ENCODE peak calls at places on chromosome 14, in five cellular contexts. L is stomach, H is gastrocnemius medialis, M is IMR-90, I is pancreas. D is an unnamed sample. For H3K4me1, the result is how much of the 10 kb centered on the place peaks cover.

GRCh38 chr14:87133073-87133815 is 859.7 kb downstream of the GALC start:
- DNase-seq in I (no peak), L (no peak), M (peak), H (peak), D (peak)

GRCh38 chr14:100449225-100449987 is 126.3 kb downstream of the SLC25A47 start:
- DNase-seq in H (no peak), M (no peak), L (no peak), I (no peak), D (no peak)

GRCh38 chr14:100762089-100762515 is 35.4 kb downstream of the DLK1 start:
- DNase-seq in L (no peak), I (no peak), M (peak), H (no peak), D (no peak)

GRCh38 chr14:31207287-31207745 is 277 bp downstream of the HECTD1 start:
- DNase-seq in M (no peak), H (peak), I (no peak), L (no peak), D (no peak)

GRCh38 chr14:42855159-42855558 is 1248.5 kb downstream of the LRFN5 start:
- DNase-seq in I (no peak), M (peak), H (no peak), L (no peak), D (no peak)

GRCh38 chr14:100539319-100539645 is 47.9 kb downstream of the BEGAIN start:
- DNase-seq in I (no peak), M (no peak), H (no peak), L (no peak), D (no peak)

GRCh38 chr14:24876996-24877395 is 173.0 kb downstream of the STXBP6 start:
- DNase-seq in L (no peak), M (no peak), I (no peak), H (no peak), D (no peak)

GRCh38 chr14:21894003-21894897 is 220.6 kb upstream of the OR4E1 start:
- DNase-seq in I (no peak), H (no peak), L (peak), M (no peak), D (no peak)

GRCh38 chr14:75825147-75825592 is 156.6 kb downstream of the TGFB3 start:
- DNase-seq in M (no peak), L (no peak), I (no peak), H (no peak), D (no peak)

GRCh38 chr14:34212172-34212571 is 249.9 kb downstream of the SPTSSA start:
- DNase-seq in I (no peak), H (no peak), M (no peak), L (no peak), D (no peak)

GRCh38 chr14:34205799-34206198 is 254.9 kb upstream of the EGLN3 start:
- DNase-seq in L (no peak), H (no peak), I (no peak), M (no peak), D (no peak)

GRCh38 chr14:34211732-34212131 is 250.3 kb downstream of the SPTSSA start:
- DNase-seq in I (no peak), M (no peak), H (no peak), L (no peak), D (no peak)

GRCh38 chr14:34204774-34205173 is 253.9 kb upstream of the EGLN3 start:
- DNase-seq in I (no peak), L (no peak), H (no peak), M (no peak), D (no peak)

GRCh38 chr14:34208532-34208931 is 253.5 kb downstream of the SPTSSA start:
- DNase-seq in L (no peak), I (no peak), H (no peak), M (no peak), D (no peak)
- H3K4me1 ChIP-seq in L (under half), I (under half), H (under half), M (under half), D (under half)

DNA sequence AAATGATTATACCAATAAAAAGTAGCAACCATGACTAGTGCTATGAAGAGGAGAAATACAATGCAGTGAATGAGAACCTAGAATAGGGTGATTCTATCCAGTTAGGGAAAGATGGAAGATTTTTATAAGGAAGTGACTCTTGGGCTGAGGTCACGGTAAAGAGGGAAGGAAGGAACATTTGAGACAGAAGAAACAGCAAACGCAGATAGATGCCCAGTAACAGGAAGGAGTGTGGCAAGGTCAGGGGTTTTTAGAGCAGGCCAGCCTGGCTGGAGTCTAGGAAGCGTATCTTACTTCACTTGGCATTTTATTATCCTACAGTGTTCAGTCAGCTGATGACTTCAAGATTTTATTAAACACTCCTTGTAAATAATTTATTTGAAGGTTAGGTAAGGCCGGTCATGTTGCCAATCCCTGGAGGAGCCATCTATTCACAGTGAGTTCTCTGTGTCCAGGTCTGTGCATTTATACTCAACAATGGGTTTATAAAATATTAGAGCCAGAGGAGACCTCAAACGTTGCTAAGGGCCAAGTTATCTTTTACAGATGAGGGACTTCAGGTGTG is 170.6 kb downstream of the PRKCH start:
- DNase-seq in H (peak), M (no peak), I (no peak), L (no peak), D (no peak)
- H3K27ac ChIP-seq in H (no peak), M (no peak), I (peak), L (peak), D (peak)

GRCh38 chr14:20418501-20418909 is 5.2 kb upstream of the TEP1 start:
- DNase-seq in I (no peak), M (no peak), L (peak), H (no peak), D (no peak)

GRCh38 chr14:20413785-20414117 is 450 bp upstream of the TEP1 start:
- DNase-seq in L (no peak), M (no peak), H (no peak), I (no peak), D (no peak)

GRCh38 chr14:20412876-20413784 is at the start of gene TEP1:
- DNase-seq in I (peak), L (peak), M (peak), H (peak), D (peak)

GRCh38 chr14:20417250-20418186 is 4.2 kb upstream of the TEP1 start:
- DNase-seq in H (no peak), L (no peak), I (no peak), M (no peak), D (no peak)

GRCh38 chr14:20415723-20416622 is 2.7 kb upstream of the TEP1 start:
- DNase-seq in H (no peak), I (no peak), M (peak), L (no peak), D (no peak)
- H3K4me1 ChIP-seq in H (under half), I (under half), M (under half), L (under half), D (under half)

GRCh38 chr14:91901449-91902250 is 34.3 kb upstream of the TC2N start:
- DNase-seq in L (peak), M (no peak), I (no peak), H (peak), D (peak)
- H3K27ac ChIP-seq in L (peak), M (peak), I (peak), H (peak), D (peak)

DNA sequence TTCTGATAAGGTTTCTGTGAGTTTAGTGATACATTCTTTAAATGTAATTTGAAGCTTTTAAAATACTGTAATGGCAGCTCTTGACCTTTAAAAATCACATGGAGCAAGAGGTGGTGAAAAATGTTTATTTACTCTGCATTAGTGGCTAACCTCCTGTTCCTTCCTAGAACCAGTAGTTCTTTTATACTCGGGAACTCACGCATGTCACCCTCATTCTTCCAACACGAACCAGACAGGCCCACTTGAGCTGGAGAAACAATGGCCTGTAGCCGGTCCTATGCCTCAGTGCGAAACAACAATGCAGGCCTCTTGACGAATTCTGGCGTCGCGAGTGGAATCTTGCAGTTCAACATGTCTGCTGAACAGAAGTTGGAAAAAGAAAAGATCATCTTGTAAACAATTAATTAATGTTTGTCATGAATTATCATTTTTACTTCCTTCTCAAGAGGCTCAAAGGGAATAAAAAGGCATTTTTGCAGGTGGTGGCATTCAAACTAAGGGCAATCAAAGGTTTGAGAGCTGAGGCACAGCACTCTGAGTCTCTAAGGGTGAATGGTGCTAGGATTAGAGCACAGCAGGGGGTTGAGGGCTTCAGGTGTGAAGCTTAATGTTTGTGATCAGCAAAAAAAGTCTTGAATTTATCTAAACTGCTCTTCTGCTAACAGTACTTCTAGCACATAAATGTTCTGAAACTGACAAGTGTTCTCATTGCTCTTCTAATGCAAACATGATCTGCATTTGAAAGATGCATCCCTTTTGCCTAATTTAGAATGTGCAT is 51.3 kb downstream of the MBIP start:
- DNase-seq in L (no peak), M (no peak), I (no peak), H (no peak), D (no peak)
- H3K4me1 ChIP-seq in L (under half), M (under half), I (under half), H (under half), D (under half)

DNA sequence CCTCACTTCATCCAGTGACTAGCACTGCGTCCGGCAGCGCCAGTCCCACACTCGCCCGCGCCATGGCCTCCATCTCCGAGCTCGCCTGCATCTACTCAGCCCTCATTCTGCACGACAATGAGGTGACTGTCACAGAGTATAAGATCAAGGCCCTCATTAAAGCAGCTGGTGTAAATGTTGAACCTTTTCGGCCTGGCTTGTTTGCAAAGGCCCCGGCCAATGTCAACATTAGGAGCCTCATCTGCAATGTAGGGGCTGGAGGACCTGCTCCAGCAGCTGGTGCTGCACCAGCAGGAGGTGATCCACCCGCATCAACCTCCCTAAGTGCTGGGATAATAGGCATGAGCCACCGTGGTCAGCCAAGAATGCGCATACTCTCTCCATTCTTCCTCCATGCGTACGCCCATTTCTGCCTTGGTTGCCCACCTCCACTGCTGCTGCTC is 59.9 kb downstream of the IRF2BPL start:
- DNase-seq in I (peak), L (peak), H (no peak), M (no peak), D (no peak)
- H3K27ac ChIP-seq in I (no peak), L (no peak), H (no peak), M (no peak), D (no peak)

GRCh38 chr14:71590131-71590530 is 342.1 kb upstream of the RGS6 start:
- DNase-seq in I (no peak), M (no peak), L (no peak), H (no peak), D (no peak)
- H3K4me1 ChIP-seq in I (under half), M (under half), L (under half), H (under half), D (under half)

GRCh38 chr14:52061380-52061779 is 7.5 kb downstream of the NID2 start:
- DNase-seq in H (no peak), L (no peak), M (no peak), I (no peak), D (peak)
- H3K27ac ChIP-seq in H (no peak), L (peak), M (no peak), I (no peak), D (peak)

GRCh38 chr14:36823651-36824050 is 162.0 kb downstream of the PAX9 start:
- DNase-seq in I (no peak), L (no peak), M (no peak), H (no peak), D (no peak)
- H3K4me1 ChIP-seq in I (under half), L (under half), M (under half), H (under half), D (under half)